ENCODE peak calls at places on chromosome X, in five cellular contexts. One of them, this sample, is unnamed.

GRCh38 chrX:13607996-13608365 is 38.6 kb downstream of the EGFL6 start:
- DNase-seq in AG08396: no peak
- DNase-seq in NCI-H1092: no peak
- DNase-seq in posterior cingulate gyrus: no peak
- DNase-seq in NCI-H774: no peak
- DNase-seq in this sample: no peak

GRCh38 chrX:21802844-21803243 is 36.6 kb upstream of the MBTPS2 start:
- DNase-seq in AG08396: no peak
- DNase-seq in NCI-H1092: no peak
- DNase-seq in posterior cingulate gyrus: no peak
- DNase-seq in NCI-H774: no peak
- DNase-seq in this sample: no peak

GRCh38 chrX:37350034-37350365 is 836 bp downstream of the PRRG1 start:
- DNase-seq in AG08396: peak; percentile 12
- DNase-seq in NCI-H1092: no peak
- DNase-seq in posterior cingulate gyrus: no peak
- DNase-seq in NCI-H774: no peak
- DNase-seq in this sample: no peak

GRCh38 chrX:48933757-48934156 is 14.9 kb upstream of the PIM2 start:
- DNase-seq in AG08396: no peak
- DNase-seq in NCI-H1092: no peak
- DNase-seq in posterior cingulate gyrus: no peak
- DNase-seq in NCI-H774: no peak
- DNase-seq in this sample: no peak

GRCh38 chrX:16826207-16826606 is 39.9 kb downstream of the TXLNG start:
- DNase-seq in AG08396: peak; percentile 25
- DNase-seq in NCI-H1092: no peak
- DNase-seq in posterior cingulate gyrus: no peak
- DNase-seq in NCI-H774: no peak
- DNase-seq in this sample: peak; percentile 17

GRCh38 chrX:68833855-68834331 is 5.1 kb downstream of the EFNB1 start:
- DNase-seq in AG08396: no peak
- DNase-seq in NCI-H1092: no peak
- DNase-seq in posterior cingulate gyrus: no peak
- DNase-seq in NCI-H774: no peak
- DNase-seq in this sample: no peak

GRCh38 chrX:134929813-134930212 is 61.0 kb upstream of the SMIM10 start:
- DNase-seq in AG08396: no peak
- DNase-seq in NCI-H1092: no peak
- DNase-seq in posterior cingulate gyrus: no peak
- DNase-seq in NCI-H774: no peak
- DNase-seq in this sample: no peak

GRCh38 chrX:24196509-24196908 is 47.0 kb downstream of the ZFX start:
- DNase-seq in AG08396: no peak
- DNase-seq in NCI-H1092: no peak
- DNase-seq in posterior cingulate gyrus: no peak
- DNase-seq in NCI-H774: no peak
- DNase-seq in this sample: no peak

GRCh38 chrX:108029928-108030711 is 14.7 kb upstream of the VSIG1 start:
- DNase-seq in AG08396: no peak
- DNase-seq in NCI-H1092: no peak
- DNase-seq in posterior cingulate gyrus: no peak
- DNase-seq in NCI-H774: no peak
- DNase-seq in this sample: no peak

GRCh38 chrX:25007059-25008053 is 8.4 kb downstream of the ARX start:
- DNase-seq in AG08396: no peak
- DNase-seq in NCI-H1092: no peak
- DNase-seq in posterior cingulate gyrus: no peak
- DNase-seq in NCI-H774: no peak
- DNase-seq in this sample: no peak

GRCh38 chrX:50707376-50707775 is 106.6 kb downstream of the SHROOM4 start:
- DNase-seq in AG08396: no peak
- DNase-seq in NCI-H1092: no peak
- DNase-seq in posterior cingulate gyrus: no peak
- DNase-seq in NCI-H774: no peak
- DNase-seq in this sample: no peak

GRCh38 chrX:41737065-41737464 is 13.1 kb downstream of the GPR82 start:
- DNase-seq in AG08396: no peak
- DNase-seq in NCI-H1092: no peak
- DNase-seq in posterior cingulate gyrus: no peak
- DNase-seq in NCI-H774: no peak
- DNase-seq in this sample: peak; percentile 44

GRCh38 chrX:2917767-2918166 is 11.4 kb downstream of the ARSD start:
- DNase-seq in AG08396: no peak
- DNase-seq in NCI-H1092: no peak
- DNase-seq in posterior cingulate gyrus: no peak
- DNase-seq in NCI-H774: no peak
- DNase-seq in this sample: no peak

GRCh38 chrX:153820601-153821000 is 9.7 kb downstream of the PDZD4 start:
- DNase-seq in AG08396: no peak
- DNase-seq in NCI-H1092: no peak
- DNase-seq in posterior cingulate gyrus: no peak
- DNase-seq in NCI-H774: no peak
- DNase-seq in this sample: no peak

GRCh38 chrX:74232859-74233258 is 71.1 kb upstream of the ZCCHC13 start:
- DNase-seq in AG08396: no peak
- DNase-seq in NCI-H1092: no peak
- DNase-seq in posterior cingulate gyrus: no peak
- DNase-seq in NCI-H774: no peak
- DNase-seq in this sample: no peak

GRCh38 chrX:118220509-118220908 is 103.9 kb upstream of the KLHL13 start:
- DNase-seq in AG08396: no peak
- DNase-seq in NCI-H1092: no peak
- DNase-seq in posterior cingulate gyrus: no peak
- DNase-seq in NCI-H774: no peak
- DNase-seq in this sample: no peak

GRCh38 chrX:85499400-85499799 is 119.9 kb upstream of the POF1B start:
- DNase-seq in AG08396: no peak
- DNase-seq in NCI-H1092: no peak
- DNase-seq in posterior cingulate gyrus: no peak
- DNase-seq in NCI-H774: no peak
- DNase-seq in this sample: no peak

GRCh38 chrX:100296183-100296753 is 113.8 kb downstream of the PCDH19 start:
- DNase-seq in AG08396: no peak
- DNase-seq in NCI-H1092: no peak
- DNase-seq in posterior cingulate gyrus: no peak
- DNase-seq in NCI-H774: no peak
- DNase-seq in this sample: no peak

This sample was measured in naive thymus-derived CD8-positive, alpha-beta T cell.